ENCODE peak calls at places on chromosome 12, in eight cellular contexts. G is MM.1S, X is astrocyte, I is adrenal gland, V is spleen, H is IMR-90, Z is hepatocyte, M is tibial artery. F is an unnamed sample. For H3K4me1, the result is how much of the 10 kb centered on the place peaks cover.

GRCh38 chr12:131795064-131795463 is 33.1 kb upstream of the MMP17 start:
- DNase-seq in G (no peak), X (no peak), I (no peak), V (no peak), H (no peak), Z (no peak), M (no peak), F (no peak)

GRCh38 chr12:108752387-108752786 is 21.1 kb upstream of the CORO1C start:
- DNase-seq in G (no peak), X (no peak), I (no peak), V (no peak), H (no peak), Z (peak), M (no peak), F (no peak)

GRCh38 chr12:11701398-11701797 is 51.9 kb downstream of the ETV6 start:
- DNase-seq in G (no peak), X (no peak), I (no peak), V (no peak), H (no peak), Z (no peak), M (no peak), F (no peak)

GRCh38 chr12:42260518-42260917 is 22.5 kb upstream of the YAF2 start:
- DNase-seq in G (no peak), X (no peak), I (no peak), V (no peak), H (no peak), Z (no peak), M (no peak), F (no peak)

GRCh38 chr12:72030272-72030671 is 91.6 kb downstream of the TPH2 start:
- DNase-seq in G (no peak), X (no peak), I (no peak), V (no peak), H (no peak), Z (no peak), M (no peak), F (no peak)

GRCh38 chr12:52442600-52443061 is 8.5 kb upstream of the KRT75 start:
- DNase-seq in G (no peak), X (peak), I (no peak), V (no peak), H (peak), Z (peak), M (no peak), F (no peak)

GRCh38 chr12:98595152-98595988 is 1.9 kb downstream of the SLC25A3 start:
- DNase-seq in G (no peak), X (peak), I (no peak), V (no peak), H (peak), Z (peak), M (no peak), F (peak)

GRCh38 chr12:123761841-123762714 is at the start of gene DNAH10:
- DNase-seq in G (no peak), X (peak), I (no peak), V (peak), H (no peak), Z (peak), M (no peak), F (peak)

GRCh38 chr12:4714879-4715278 is 5.3 kb upstream of the GALNT8 start:
- DNase-seq in G (no peak), X (no peak), I (no peak), V (no peak), H (no peak), Z (no peak), M (no peak), F (no peak)

GRCh38 chr12:42482820-42483533 is 106.6 kb downstream of the PRICKLE1 start:
- DNase-seq in G (peak), X (peak), I (peak), V (peak), H (peak), Z (peak), M (peak), F (peak)

GRCh38 chr12:5085896-5086295 is 42.2 kb downstream of the KCNA5 start:
- DNase-seq in G (no peak), X (peak), I (no peak), V (no peak), H (peak), Z (no peak), M (no peak), F (no peak)

GRCh38 chr12:116592116-116592637 is 33.0 kb downstream of the MAP1LC3B2 start:
- DNase-seq in G (no peak), X (no peak), I (no peak), V (peak), H (no peak), Z (peak), M (peak), F (no peak)

GRCh38 chr12:52121848-52122838 is 42.6 kb downstream of the SMIM41 start:
- DNase-seq in G (peak), X (no peak), I (peak), V (peak), H (peak), Z (peak), M (no peak), F (peak)

GRCh38 chr12:75087656-75088055 is 122.0 kb downstream of the KCNC2 start:
- DNase-seq in G (no peak), X (no peak), I (no peak), V (no peak), H (no peak), Z (peak), M (no peak), F (no peak)

GRCh38 chr12:50986961-50987737 is 34.8 kb downstream of the HIGD1C start:
- DNase-seq in G (peak), X (peak), I (peak), V (no peak), H (peak), Z (peak), M (no peak), F (peak)

GRCh38 chr12:108508243-108508642 is 6.8 kb upstream of the FICD start:
- DNase-seq in G (no peak), X (no peak), I (no peak), V (no peak), H (no peak), Z (no peak), M (no peak), F (no peak)

GRCh38 chr12:94280063-94280462 is 131.7 kb downstream of the PLXNC1 start:
- DNase-seq in G (no peak), X (no peak), I (no peak), V (no peak), H (no peak), Z (no peak), M (no peak), F (no peak)

GRCh38 chr12:87953257-87953860 is 75.8 kb downstream of the C12orf50 start:
- DNase-seq in G (peak), X (peak), I (no peak), V (no peak), H (peak), Z (peak), M (no peak), F (no peak)

GRCh38 chr12:12975322-12976077 is 23.5 kb upstream of the GPRC5D start:
- DNase-seq in G (peak), X (no peak), I (peak), V (no peak), H (peak), Z (no peak), M (peak), F (no peak)

GRCh38 chr12:121956041-121956341 is 37.6 kb downstream of the CFAP251 start:
- DNase-seq in G (no peak), X (no peak), I (peak), V (no peak), H (no peak), Z (no peak), M (no peak), F (no peak)

GRCh38 chr12:22709292-22709691 is 84.3 kb downstream of the ETNK1 start:
- DNase-seq in G (peak), X (no peak), I (no peak), V (no peak), H (no peak), Z (peak), M (no peak), F (no peak)

GRCh38 chr12:72390146-72390545 is 118.0 kb downstream of the TRHDE start:
- DNase-seq in G (no peak), X (no peak), I (no peak), V (no peak), H (no peak), Z (no peak), M (no peak), F (no peak)

GRCh38 chr12:10285919-10286318 is 21.8 kb upstream of the KLRD1 start:
- DNase-seq in G (no peak), X (no peak), I (no peak), V (no peak), H (no peak), Z (no peak), M (no peak), F (no peak)

GRCh38 chr12:79366374-79366773 is 324.4 kb downstream of the PAWR start:
- DNase-seq in G (no peak), X (no peak), I (no peak), V (no peak), H (no peak), Z (no peak), M (no peak), F (no peak)

GRCh38 chr12:21416611-21417121 is 20.8 kb upstream of the PYROXD1 start:
- DNase-seq in G (no peak), X (peak), I (no peak), V (no peak), H (peak), Z (no peak), M (no peak), F (no peak)

GRCh38 chr12:129075451-129076208 is 222.4 kb downstream of the GLT1D1 start:
- DNase-seq in G (no peak), X (no peak), I (peak), V (no peak), H (no peak), Z (no peak), M (no peak), F (no peak)

GRCh38 chr12:115398311-115398781 is 714.4 kb upstream of the TBX3 start:
- DNase-seq in G (no peak), X (no peak), I (peak), V (no peak), H (no peak), Z (peak), M (no peak), F (no peak)

GRCh38 chr12:59027199-59027598 is 106.9 kb upstream of the LRIG3 start:
- DNase-seq in G (no peak), X (no peak), I (no peak), V (no peak), H (no peak), Z (no peak), M (no peak), F (no peak)

GRCh38 chr12:24444634-24445033 is 495.2 kb upstream of the SOX5 start:
- DNase-seq in G (no peak), X (no peak), I (no peak), V (no peak), H (no peak), Z (no peak), M (no peak), F (no peak)

GRCh38 chr12:53578783-53579182 is 47.4 kb downstream of the ATF7 start:
- DNase-seq in G (no peak), X (no peak), I (no peak), V (no peak), H (no peak), Z (no peak), M (no peak), F (no peak)

GRCh38 chr12:118187746-118188390 is 51.9 kb downstream of the PEBP1 start:
- DNase-seq in G (no peak), X (no peak), I (no peak), V (no peak), H (no peak), Z (no peak), M (no peak), F (no peak)

GRCh38 chr12:10501031-10501430 is 4.7 kb upstream of the EIF2S3B start:
- DNase-seq in G (no peak), X (no peak), I (no peak), V (no peak), H (no peak), Z (no peak), M (no peak), F (no peak)

GRCh38 chr12:18054925-18055324 is 35.1 kb downstream of the RERGL start:
- DNase-seq in G (no peak), X (no peak), I (no peak), V (no peak), H (no peak), Z (no peak), M (no peak), F (no peak)

GRCh38 chr12:120720234-120720968 is 5.2 kb upstream of the ACADS start:
- DNase-seq in G (no peak), X (peak), I (peak), V (peak), H (peak), Z (peak), M (no peak), F (no peak)
- H3K27ac ChIP-seq in G (no peak), X (no peak), I (peak), V (no peak), H (no peak), Z (peak), M (no peak), F (no peak)

GRCh38 chr12:68619541-68619940 is 8.8 kb downstream of the RAP1B start:
- DNase-seq in G (no peak), X (no peak), I (no peak), V (no peak), H (no peak), Z (no peak), M (no peak), F (no peak)
- H3K4me1 ChIP-seq in G (under half), X (under half), I (half or more), V (half or more), H (under half), Z (under half), M (half or more), F (half or more)

GRCh38 chr12:113271853-113272561 is 50.7 kb downstream of the TPCN1 start:
- DNase-seq in G (no peak), X (peak), I (peak), V (no peak), H (peak), Z (peak), M (peak), F (no peak)

GRCh38 chr12:113271466-113271852 is 50.2 kb downstream of the TPCN1 start:
- DNase-seq in G (no peak), X (peak), I (no peak), V (no peak), H (no peak), Z (no peak), M (no peak), F (no peak)

GRCh38 chr12:113268621-113269020 is 47.4 kb downstream of the TPCN1 start:
- DNase-seq in G (no peak), X (no peak), I (no peak), V (no peak), H (no peak), Z (no peak), M (no peak), F (no peak)

GRCh38 chr12:113269257-113269943 is 48.1 kb downstream of the TPCN1 start:
- DNase-seq in G (no peak), X (no peak), I (no peak), V (no peak), H (no peak), Z (no peak), M (no peak), F (no peak)

GRCh38 chr12:113270709-113271009 is 49.4 kb downstream of the TPCN1 start:
- DNase-seq in G (no peak), X (no peak), I (no peak), V (no peak), H (no peak), Z (no peak), M (no peak), F (no peak)
- H3K27ac ChIP-seq in G (no peak), X (no peak), I (peak), V (no peak), H (no peak), Z (no peak), M (peak), F (no peak)

DNA sequence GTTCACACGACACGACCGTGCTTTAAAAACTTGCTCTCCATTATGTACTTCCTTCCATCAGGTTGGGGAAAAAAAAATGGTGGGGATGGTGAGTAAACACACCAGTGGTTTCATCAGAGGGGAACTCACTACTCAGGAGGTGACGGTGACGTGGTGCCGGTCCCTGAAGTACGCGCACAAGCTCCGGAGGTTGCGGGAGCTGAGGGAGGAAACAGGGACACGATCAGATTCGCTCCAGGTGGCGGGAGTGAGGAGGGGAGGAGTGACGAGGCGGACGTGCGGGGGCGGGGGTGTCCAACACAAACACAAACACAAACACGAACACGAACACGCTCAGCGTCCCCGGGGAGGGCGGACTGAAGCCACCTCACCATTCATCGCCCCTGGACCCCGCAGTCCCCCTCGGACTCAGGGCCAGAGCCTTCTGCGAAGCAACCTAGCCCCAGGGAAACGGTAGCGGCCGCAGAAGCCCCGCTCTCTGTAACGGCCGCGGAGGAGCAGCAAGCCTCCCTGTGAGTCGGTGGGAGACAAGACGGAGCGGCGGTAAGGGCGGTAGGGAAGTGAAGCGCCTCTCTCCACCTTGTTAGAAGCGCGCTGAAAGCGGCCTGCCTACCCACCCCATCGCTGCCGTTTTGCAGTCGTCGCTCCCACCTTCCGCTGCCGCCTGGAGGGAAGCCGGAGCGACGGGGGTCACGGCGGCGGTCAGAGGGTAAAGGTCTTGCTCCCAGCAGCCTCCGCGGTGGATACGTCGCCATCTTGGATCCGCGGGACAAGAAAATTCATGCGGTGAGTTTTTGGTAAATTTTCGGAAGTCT is at the start of gene CNOT2:
- DNase-seq in G (peak), X (peak), I (peak), V (peak), H (peak), Z (peak), M (peak), F (peak)
- H3K4me1 ChIP-seq in G (under half), X (under half), I (under half), V (half or more), H (under half), Z (under half), M (under half), F (half or more)

GRCh38 chr12:92029902-92030586 is 115.6 kb downstream of the BTG1 start:
- DNase-seq in G (no peak), X (no peak), I (no peak), V (no peak), H (no peak), Z (no peak), M (no peak), F (no peak)
- H3K27ac ChIP-seq in G (no peak), X (no peak), I (no peak), V (peak), H (no peak), Z (no peak), M (peak), F (peak)

DNA sequence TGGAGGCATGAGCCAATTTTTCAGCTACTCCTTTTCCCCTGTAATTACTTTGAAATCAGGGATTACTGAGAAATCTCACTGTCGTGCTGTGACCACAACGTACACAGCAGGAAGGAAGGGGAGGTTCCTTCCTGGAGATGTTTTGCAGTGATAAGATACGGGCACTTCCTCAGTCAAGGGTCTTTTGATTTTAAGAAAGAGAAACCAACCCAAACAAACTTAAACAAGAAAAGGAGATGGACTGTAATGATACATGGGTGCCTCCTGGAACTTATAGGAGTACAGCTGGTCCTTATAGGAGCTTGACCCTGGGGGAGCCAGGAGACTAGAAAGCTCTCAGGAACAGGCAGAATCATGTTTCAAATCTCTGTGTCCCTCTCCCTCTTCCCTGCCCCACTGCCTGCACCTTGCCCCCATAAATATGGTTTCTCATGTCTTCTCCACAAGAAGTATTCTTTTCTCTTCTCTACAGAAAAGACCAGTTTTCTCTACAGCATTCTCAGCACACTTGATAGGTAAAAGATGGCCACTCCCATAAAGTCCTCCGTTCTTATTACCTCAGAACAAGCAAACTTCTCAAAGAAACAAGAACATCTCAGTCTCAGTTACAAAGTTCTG is 281.1 kb upstream of the AMIGO2 start:
- DNase-seq in G (peak), X (no peak), I (no peak), V (no peak), H (no peak), Z (no peak), M (no peak), F (peak)
- H3K4me1 ChIP-seq in G (under half), X (under half), I (under half), V (under half), H (under half), Z (under half), M (under half), F (half or more)

GRCh38 chr12:29880987-29881386 is 97.2 kb upstream of the TMTC1 start:
- DNase-seq in G (no peak), X (no peak), I (no peak), V (no peak), H (no peak), Z (no peak), M (no peak), F (no peak)
- H3K27ac ChIP-seq in G (no peak), X (no peak), I (no peak), V (no peak), H (no peak), Z (no peak), M (no peak), F (no peak)

GRCh38 chr12:105274571-105274970 is 38.6 kb upstream of the APPL2 start:
- DNase-seq in G (no peak), X (no peak), I (no peak), V (no peak), H (no peak), Z (no peak), M (no peak), F (no peak)
- H3K4me1 ChIP-seq in G (under half), X (under half), I (under half), V (under half), H (under half), Z (under half), M (under half), F (under half)